ENCODE peak calls at places on chromosomes 5 and 9, in nine cellular contexts. U is endothelial cell, T is heart right ventricle, H is astrocyte of the cerebellum, G is sigmoid colon, D is progenitor cell of endocrine pancreas, Q is spleen, B is cardiac fibroblast, M is mammary epithelial cell. Y is an unnamed sample.

GRCh38 chr5:10479226-10479721 is 37.6 kb downstream of the ROPN1L start:
- DNase-seq in T (no peak), Q (peak), U (no peak), G (no peak), M (peak), D (no peak), B (peak), H (peak), Y (no peak)

GRCh38 chr9:93205045-93205768 is 21.3 kb downstream of the WNK2 start:
- DNase-seq in D (no peak), B (peak), G (peak), U (no peak), Q (peak), H (no peak), T (peak), M (no peak), Y (peak)

GRCh38 chr5:73189816-73190451 is 16.9 kb downstream of the TMEM174 start:
- DNase-seq in D (no peak), U (no peak), G (no peak), T (no peak), H (peak), B (peak), M (no peak), Q (no peak), Y (no peak)

GRCh38 chr9:95635986-95636600 is 119.3 kb upstream of the PTCH1 start:
- DNase-seq in Q (no peak), D (no peak), G (no peak), B (no peak), M (no peak), U (no peak), H (no peak), T (no peak), Y (no peak)

GRCh38 chr5:68024426-68024825 is 191.1 kb upstream of the PIK3R1 start:
- DNase-seq in T (no peak), H (no peak), U (no peak), G (no peak), B (no peak), D (no peak), Q (no peak), M (no peak), Y (no peak)

GRCh38 chr9:15220658-15221310 is 86.2 kb downstream of the TTC39B start:
- DNase-seq in M (no peak), Q (no peak), U (no peak), B (no peak), D (no peak), G (no peak), T (no peak), H (no peak), Y (no peak)

GRCh38 chr9:35828716-35829083 is at the start of gene FAM221B:
- DNase-seq in H (no peak), U (peak), Q (peak), G (no peak), M (no peak), B (no peak), T (peak), D (peak), Y (peak)

GRCh38 chr5:124034963-124035362 is 523.0 kb downstream of the CSNK1G3 start:
- DNase-seq in D (no peak), U (no peak), M (no peak), H (no peak), Q (no peak), T (no peak), B (no peak), G (no peak), Y (no peak)

GRCh38 chr5:179113945-179114641 is 53.9 kb downstream of the ZNF354C start:
- DNase-seq in U (no peak), T (no peak), D (no peak), H (no peak), M (no peak), G (peak), Q (peak), B (no peak), Y (no peak)

GRCh38 chr9:34634551-34634945 is 3.0 kb downstream of the SIGMAR1 start:
- DNase-seq in T (no peak), D (no peak), M (no peak), B (no peak), H (no peak), G (no peak), Q (no peak), U (no peak), Y (no peak)

GRCh38 chr5:143564417-143564816 is 160.9 kb upstream of the NR3C1 start:
- DNase-seq in U (no peak), Q (no peak), G (no peak), B (no peak), D (no peak), H (no peak), T (no peak), M (no peak), Y (no peak)

GRCh38 chr5:161189452-161189851 is 337.4 kb upstream of the ATP10B start:
- DNase-seq in H (no peak), D (no peak), B (no peak), G (no peak), M (no peak), Q (no peak), U (no peak), T (no peak), Y (no peak)

GRCh38 chr5:64201986-64202385 is 36.3 kb downstream of the RNF180 start:
- DNase-seq in H (no peak), T (no peak), U (no peak), M (no peak), Q (no peak), B (no peak), G (no peak), D (no peak), Y (no peak)

GRCh38 chr5:134595458-134595838 is 37.2 kb downstream of the SAR1B start:
- DNase-seq in H (no peak), U (no peak), G (no peak), M (no peak), B (no peak), D (no peak), Q (no peak), T (no peak), Y (no peak)

GRCh38 chr9:16521868-16522381 is 348.5 kb downstream of the BNC2 start:
- DNase-seq in M (peak), T (no peak), B (peak), H (peak), Q (no peak), U (no peak), G (peak), D (no peak), Y (no peak)

GRCh38 chr9:34553511-34554021 is 30.8 kb upstream of the ENHO start:
- DNase-seq in Q (peak), B (no peak), U (no peak), T (no peak), G (peak), D (no peak), M (no peak), H (no peak), Y (no peak)

GRCh38 chr5:109529520-109529919 is 119.7 kb upstream of the PJA2 start:
- DNase-seq in U (no peak), B (peak), Q (no peak), G (no peak), H (peak), D (no peak), T (peak), M (peak), Y (no peak)

GRCh38 chr5:135119497-135119896 is 85.5 kb upstream of the PITX1 start:
- DNase-seq in T (no peak), U (no peak), D (no peak), G (no peak), B (no peak), H (no peak), M (no peak), Q (peak), Y (no peak)

GRCh38 chr9:131201856-131202255 is 74.5 kb downstream of the FAM78A start:
- DNase-seq in H (no peak), Q (no peak), G (no peak), M (no peak), T (no peak), B (no peak), U (no peak), D (no peak), Y (no peak)

GRCh38 chr9:131198316-131198715 is 72.9 kb downstream of the NUP214 start:
- DNase-seq in B (no peak), D (no peak), U (no peak), M (no peak), H (no peak), T (no peak), Q (no peak), G (no peak), Y (no peak)

GRCh38 chr9:131204285-131204684 is 72.0 kb downstream of the FAM78A start:
- DNase-seq in T (no peak), G (no peak), U (no peak), M (no peak), B (no peak), D (no peak), Q (no peak), H (no peak), Y (no peak)

GRCh38 chr9:131206495-131206894 is 69.8 kb downstream of the FAM78A start:
- DNase-seq in U (no peak), H (no peak), Q (no peak), M (no peak), D (no peak), B (no peak), G (no peak), T (no peak), Y (no peak)

DNA sequence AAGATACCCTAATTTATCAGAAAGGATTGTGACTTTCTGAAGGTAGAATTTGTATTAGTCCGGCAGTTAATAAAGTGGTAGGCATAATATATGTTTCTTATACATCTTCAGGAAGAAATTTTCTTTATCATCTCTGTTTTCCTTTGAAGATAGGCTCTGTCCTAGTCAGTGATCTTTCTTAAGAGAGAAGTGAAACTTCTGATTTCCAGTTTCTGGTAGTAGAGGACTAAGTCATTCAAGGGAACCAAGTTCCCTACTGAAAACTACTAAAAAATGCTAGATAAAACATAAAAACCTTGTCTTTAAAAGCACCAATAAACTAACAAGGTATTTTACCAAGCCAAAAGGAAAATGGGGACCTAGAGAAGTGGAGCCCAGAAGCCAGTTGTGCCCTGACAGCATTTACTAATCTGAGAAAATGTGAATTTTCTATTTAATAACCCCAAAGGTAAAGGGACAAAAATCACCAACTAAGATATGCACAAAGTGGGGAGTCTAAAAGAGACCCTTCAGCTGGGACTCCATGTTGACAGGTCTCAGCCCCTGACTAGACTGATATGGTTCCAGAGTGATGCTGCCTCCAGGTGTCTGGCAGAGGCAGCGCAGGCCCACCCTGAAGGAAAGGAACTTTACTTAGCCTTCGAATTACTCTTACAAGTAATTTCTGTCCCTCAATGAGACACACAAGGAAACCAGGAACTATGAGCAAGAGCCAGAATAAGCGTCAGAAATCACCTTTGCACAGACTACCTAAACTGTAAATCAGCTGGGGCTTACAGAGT is 72.7 kb downstream of the FAM78A start:
- DNase-seq in M (no peak), T (no peak), B (no peak), Q (no peak), U (no peak), H (no peak), D (no peak), G (no peak), Y (no peak)
- TF ChIP-seq CTCF in M (no peak), T (no peak), B (peak), Q (no peak), U (peak), H (peak), D (no peak), G (no peak), Y (no peak)

GRCh38 chr5:112921031-112921832 is 795 bp downstream of the REEP5 start:
- DNase-seq in G (peak), U (peak), D (peak), M (peak), B (peak), Q (peak), H (no peak), T (peak), Y (peak)
- TF ChIP-seq CTCF in G (no peak), U (no peak), D (no peak), M (no peak), B (no peak), Q (no peak), H (no peak), T (no peak), Y (no peak)

GRCh38 chr9:73565833-73566465 is 414.3 kb downstream of the ANXA1 start:
- DNase-seq in H (peak), B (peak), Q (no peak), D (no peak), M (peak), U (peak), T (peak), G (no peak), Y (peak)
- TF ChIP-seq CTCF in H (peak), B (peak), Q (no peak), D (peak), M (peak), U (no peak), T (peak), G (no peak), Y (peak)

DNA sequence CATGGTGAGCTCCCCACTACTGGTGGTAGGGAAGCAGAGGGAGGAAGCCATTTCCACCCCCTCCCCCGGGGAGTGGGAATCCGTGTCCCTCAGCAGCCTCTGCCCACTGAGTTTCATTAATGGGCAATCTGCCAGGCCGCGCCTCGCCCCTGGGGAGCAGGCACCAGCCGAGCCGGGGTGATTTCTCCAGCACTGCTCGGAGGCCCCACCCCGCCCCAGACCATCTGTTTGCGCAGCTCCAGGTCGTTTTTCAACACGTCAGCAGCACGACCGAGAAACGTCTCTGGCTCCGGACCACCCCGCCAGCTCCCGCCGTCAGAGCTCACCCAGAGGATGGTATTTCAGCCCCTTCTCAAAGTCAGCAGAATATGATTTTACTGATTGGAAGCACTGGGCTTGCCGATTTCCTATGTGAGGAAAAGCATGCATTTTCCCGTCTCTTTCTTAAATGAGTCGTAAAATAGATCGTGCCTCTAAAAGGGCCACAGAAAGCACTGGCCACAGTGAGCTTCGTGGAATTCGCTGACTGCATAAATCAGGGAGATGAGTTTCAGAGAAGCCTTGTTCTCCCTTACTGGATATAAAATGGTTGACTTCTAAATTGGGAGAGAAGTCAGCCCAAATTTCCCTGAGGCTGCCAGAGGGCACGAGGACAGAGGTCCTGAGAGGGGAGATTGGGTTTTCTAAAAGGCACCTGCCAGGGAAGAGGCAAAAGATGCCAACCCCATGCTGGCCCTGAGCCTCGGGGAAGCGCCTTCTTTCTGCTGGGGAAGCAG is 47.0 kb downstream of the OLFM1 start:
- DNase-seq in H (no peak), U (no peak), D (no peak), G (no peak), M (no peak), T (no peak), Q (no peak), B (no peak), Y (peak)
- TF ChIP-seq CTCF in H (no peak), U (no peak), D (no peak), G (no peak), M (no peak), T (no peak), Q (no peak), B (no peak), Y (no peak)

GRCh38 chr5:132469380-132470372 is 20.9 kb downstream of the IRF1 start:
- DNase-seq in Q (peak), G (peak), T (no peak), B (peak), M (no peak), H (no peak), U (no peak), D (no peak), Y (no peak)
- TF ChIP-seq CTCF in Q (no peak), G (no peak), T (no peak), B (no peak), M (no peak), H (no peak), U (no peak), D (no peak), Y (no peak)